ENCODE peak calls at places on chromosome 5, in seven cellular contexts. Y is GM04503, U is NCI-H2081, F is NCI-H1092 treated with DMSO at 0.1 percent for 48 hours, Q is EL, X is mucosa of gallbladder, D is HCT116. V is an unnamed sample.

GRCh38 chr5:150574818-150575537 is 65.5 kb upstream of the SYNPO start:
- DNase-seq in Y (no peak), U (no peak), F (no peak), Q (no peak), X (no peak), D (no peak), V (no peak)

GRCh38 chr5:116671211-116671736 is 96.7 kb upstream of the SEMA6A start:
- DNase-seq in Y (no peak), U (no peak), F (no peak), Q (no peak), X (no peak), D (no peak), V (no peak)

GRCh38 chr5:147568710-147569109 is 58.8 kb upstream of the DPYSL3 start:
- DNase-seq in Y (no peak), U (no peak), F (no peak), Q (no peak), X (no peak), D (no peak), V (no peak)

GRCh38 chr5:109063223-109063622 is 315.5 kb downstream of the FER start:
- DNase-seq in Y (peak; percentile 69), U (no peak), F (no peak), Q (peak; percentile 19), X (no peak), D (no peak), V (no peak)

GRCh38 chr5:7347377-7347776 is 48.6 kb upstream of the ADCY2 start:
- DNase-seq in Y (no peak), U (no peak), F (no peak), Q (no peak), X (no peak), D (no peak), V (no peak)

GRCh38 chr5:16617272-16617973 is 626 bp upstream of the RETREG1 start:
- DNase-seq in Y (no peak), U (no peak), F (peak; percentile 39), Q (no peak), X (no peak), D (no peak), V (peak; percentile 43)

GRCh38 chr5:62974623-62975022 is 396.0 kb downstream of the LRRC70 start:
- DNase-seq in Y (no peak), U (no peak), F (no peak), Q (no peak), X (no peak), D (no peak), V (no peak)

GRCh38 chr5:50846261-50846660 is 179.8 kb downstream of the PARP8 start:
- DNase-seq in Y (no peak), U (no peak), F (no peak), Q (no peak), X (no peak), D (no peak), V (no peak)

GRCh38 chr5:116428966-116429365 is 145.7 kb downstream of the SEMA6A start:
- DNase-seq in Y (no peak), U (no peak), F (no peak), Q (no peak), X (no peak), D (no peak), V (no peak)

GRCh38 chr5:171407234-171407633 is 12.2 kb upstream of the FGF18 start:
- DNase-seq in Y (no peak), U (no peak), F (no peak), Q (no peak), X (no peak), D (no peak), V (no peak)

GRCh38 chr5:112668016-112668415 is 69.7 kb upstream of the APC start:
- DNase-seq in Y (no peak), U (no peak), F (no peak), Q (peak; percentile 30), X (no peak), D (no peak), V (no peak)

GRCh38 chr5:168992687-168993086 is 308.3 kb downstream of the SLIT3 start:
- DNase-seq in Y (no peak), U (no peak), F (no peak), Q (no peak), X (no peak), D (peak; percentile 22), V (no peak)

GRCh38 chr5:103601314-103601713 is 38.7 kb upstream of the NUDT12 start:
- DNase-seq in Y (no peak), U (no peak), F (no peak), Q (no peak), X (no peak), D (no peak), V (no peak)

GRCh38 chr5:169875091-169875727 is 105.1 kb downstream of the INSYN2B start:
- DNase-seq in Y (peak; percentile 71), U (no peak), F (no peak), Q (peak; percentile 4), X (no peak), D (no peak), V (no peak)

GRCh38 chr5:33539192-33539591 is 98.4 kb downstream of the TARS1 start:
- DNase-seq in Y (no peak), U (no peak), F (no peak), Q (no peak), X (no peak), D (no peak), V (no peak)

GRCh38 chr5:71695561-71695960 is 23.5 kb upstream of the CARTPT start:
- DNase-seq in Y (peak; percentile 7), U (no peak), F (no peak), Q (no peak), X (no peak), D (no peak), V (no peak)

GRCh38 chr5:61815343-61815742 is 483.3 kb downstream of the ZSWIM6 start:
- DNase-seq in Y (no peak), U (no peak), F (no peak), Q (no peak), X (no peak), D (no peak), V (no peak)

GRCh38 chr5:16994576-16994975 is 58.5 kb upstream of the MYO10 start:
- DNase-seq in Y (no peak), U (no peak), F (no peak), Q (peak; percentile 41), X (no peak), D (no peak), V (no peak)

GRCh38 chr5:177447611-177448243 is 1.1 kb downstream of the PRR7 start:
- DNase-seq in Y (peak; percentile 64), U (peak; percentile 32), F (peak; percentile 54), Q (peak; percentile 96), X (peak; percentile 47), D (peak; percentile 73), V (no peak)

GRCh38 chr5:133343196-133343595 is 269.1 kb downstream of the FSTL4 start:
- DNase-seq in Y (no peak), U (no peak), F (no peak), Q (no peak), X (no peak), D (no peak), V (no peak)

GRCh38 chr5:78889759-78890158 is 95.4 kb downstream of the ARSB start:
- DNase-seq in Y (peak; percentile 34), U (no peak), F (no peak), Q (peak; percentile 68), X (no peak), D (no peak), V (no peak)

GRCh38 chr5:33877483-33877882 is 14.3 kb downstream of the ADAMTS12 start:
- DNase-seq in Y (no peak), U (no peak), F (no peak), Q (no peak), X (no peak), D (no peak), V (no peak)

GRCh38 chr5:42855811-42856210 is 44.1 kb upstream of the SELENOP start:
- DNase-seq in Y (no peak), U (no peak), F (no peak), Q (no peak), X (no peak), D (no peak), V (no peak)

GRCh38 chr5:38468978-38469706 is 87.3 kb downstream of the LIFR start:
- DNase-seq in Y (no peak), U (no peak), F (no peak), Q (no peak), X (no peak), D (no peak), V (no peak)

GRCh38 chr5:31106742-31107546 is 86.5 kb upstream of the CDH6 start:
- DNase-seq in Y (no peak), U (peak; percentile 68), F (peak; percentile 8), Q (no peak), X (no peak), D (no peak), V (no peak)

GRCh38 chr5:79582186-79582585 is 30.1 kb upstream of the TENT2 start:
- DNase-seq in Y (no peak), U (peak; percentile 14), F (peak; percentile 37), Q (no peak), X (no peak), D (no peak), V (no peak)

GRCh38 chr5:149761461-149761860 is 31.4 kb downstream of the PPARGC1B start:
- DNase-seq in Y (no peak), U (no peak), F (no peak), Q (no peak), X (no peak), D (no peak), V (no peak)

GRCh38 chr5:101664071-101664791 is 631.9 kb downstream of the SLCO4C1 start:
- DNase-seq in Y (no peak), U (no peak), F (no peak), Q (no peak), X (no peak), D (no peak), V (no peak)

GRCh38 chr5:149298857-149299404 is 27.3 kb downstream of the AFAP1L1 start:
- DNase-seq in Y (no peak), U (no peak), F (no peak), Q (no peak), X (no peak), D (no peak), V (no peak)

GRCh38 chr5:86896916-86897315 is 279.2 kb downstream of the COX7C start:
- DNase-seq in Y (no peak), U (no peak), F (no peak), Q (no peak), X (no peak), D (no peak), V (no peak)

GRCh38 chr5:73031839-73032238 is 76.0 kb downstream of the FCHO2 start:
- DNase-seq in Y (no peak), U (peak; percentile 12), F (peak; percentile 36), Q (peak; percentile 94), X (no peak), D (peak; percentile 21), V (no peak)

GRCh38 chr5:40288791-40289475 is 390.8 kb upstream of the PTGER4 start:
- DNase-seq in Y (no peak), U (no peak), F (no peak), Q (no peak), X (no peak), D (no peak), V (no peak)

GRCh38 chr5:171524461-171524860 is 105.0 kb downstream of the FGF18 start:
- DNase-seq in Y (no peak), U (no peak), F (peak; percentile 5), Q (no peak), X (peak; percentile 30), D (no peak), V (no peak)

GRCh38 chr5:172885594-172886340 is 51.7 kb downstream of the ERGIC1 start:
- DNase-seq in Y (no peak), U (no peak), F (no peak), Q (no peak), X (no peak), D (no peak), V (no peak)

GRCh38 chr5:149367249-149367971 is 9.6 kb downstream of the PCYOX1L start:
- DNase-seq in Y (no peak), U (peak; percentile 46), F (peak; percentile 21), Q (peak; percentile 77), X (peak; percentile 67), D (peak; percentile 79), V (peak; percentile 34)

GRCh38 chr5:132074772-132075718 is 1.5 kb downstream of the CSF2 start:
- DNase-seq in Y (no peak), U (no peak), F (no peak), Q (no peak), X (no peak), D (peak; percentile 29), V (no peak)